ENCODE peak calls at places on chromosomes 13 and 19, in five cellular contexts. W, L, J, K and U are unnamed samples.

GRCh38 chr13:32246468-32246867 is 68.7 kb downstream of the ZAR1L start:
- DNase-seq in L (peak; percentile 19), W (peak; percentile 64), K (no peak), J (peak; percentile 76), U (no peak)

GRCh38 chr19:4523306-4524110 is 5.2 kb upstream of the PLIN4 start:
- DNase-seq in W (no peak), J (peak; percentile 10), K (no peak), L (peak; percentile 40), U (peak; percentile 69)

GRCh38 chr19:46608581-46609345 is 7.6 kb downstream of the CALM3 start:
- DNase-seq in W (peak; percentile 4), L (no peak), K (no peak), J (no peak), U (no peak)

GRCh38 chr13:32210081-32210480 is 105.1 kb downstream of the ZAR1L start:
- DNase-seq in W (no peak), J (no peak), L (no peak), K (no peak), U (no peak)

GRCh38 chr13:50829896-50830295 is 13.6 kb downstream of the DLEU7 start:
- DNase-seq in K (no peak), L (no peak), J (no peak), W (no peak), U (no peak)

GRCh38 chr19:1935484-1936208 is 5.3 kb upstream of the CSNK1G2 start:
- DNase-seq in J (peak; percentile 28), W (peak; percentile 29), L (peak; percentile 76), K (peak; percentile 23), U (no peak)

GRCh38 chr13:59447846-59448620 is 715.7 kb downstream of the DIAPH3 start:
- DNase-seq in W (peak; percentile 50), J (peak; percentile 75), L (no peak), K (no peak), U (no peak)

GRCh38 chr19:54561840-54562239 is 11.8 kb upstream of the LILRA2 start:
- DNase-seq in W (no peak), K (no peak), L (peak; percentile 13), J (no peak), U (no peak)

GRCh38 chr13:86402500-86402899 is 603.3 kb upstream of the SLITRK6 start:
- DNase-seq in K (no peak), W (no peak), L (no peak), J (no peak), U (no peak)

GRCh38 chr13:90222758-90223157 is 1124.7 kb upstream of the MIR17HG start:
- DNase-seq in K (no peak), L (no peak), W (no peak), J (no peak), U (no peak)

GRCh38 chr13:24038405-24038804 is 122.1 kb upstream of the SPATA13 start:
- DNase-seq in W (no peak), J (peak; percentile 72), K (no peak), L (peak; percentile 22), U (no peak)

GRCh38 chr13:42847891-42848663 is 66.7 kb downstream of the FAM216B start:
- DNase-seq in J (peak; percentile 8), K (no peak), W (no peak), L (no peak), U (no peak)

GRCh38 chr13:83248751-83249150 is 633.5 kb downstream of the SLITRK1 start:
- DNase-seq in L (no peak), W (no peak), K (no peak), J (no peak), U (no peak)

GRCh38 chr13:33676700-33677048 is 141.3 kb upstream of the RFC3 start:
- DNase-seq in K (no peak), J (peak; percentile 21), L (peak; percentile 32), W (peak; percentile 72), U (peak; percentile 51)

GRCh38 chr13:23463631-23464030 is 30.1 kb upstream of the SACS start:
- DNase-seq in W (no peak), K (no peak), J (no peak), L (no peak), U (no peak)

GRCh38 chr13:101465877-101466276 is 13.4 kb downstream of the ITGBL1 start:
- DNase-seq in W (no peak), L (no peak), K (no peak), J (peak; percentile 77), U (no peak)

GRCh38 chr19:55076321-55076720 is 652 bp downstream of the EPS8L1 start:
- DNase-seq in W (no peak), L (no peak), J (no peak), K (no peak), U (no peak)

GRCh38 chr13:57631607-57632275 is at the start of gene PCDH17:
- DNase-seq in L (peak; percentile 68), K (peak; percentile 34), J (no peak), W (peak; percentile 23), U (no peak)

GRCh38 chr13:71339010-71339409 is 528.0 kb downstream of the DACH1 start:
- DNase-seq in K (no peak), J (no peak), L (no peak), W (no peak), U (no peak)

GRCh38 chr13:90365130-90365529 is 982.4 kb upstream of the MIR17HG start:
- DNase-seq in W (no peak), K (no peak), L (no peak), J (no peak), U (no peak)

GRCh38 chr19:47096721-47097120 is 16.9 kb downstream of the ZC3H4 start:
- DNase-seq in J (no peak), W (no peak), K (no peak), L (peak; percentile 26), U (peak; percentile 71)

GRCh38 chr19:12364391-12365093 is 941 bp downstream of the ZNF442 start:
- DNase-seq in L (peak; percentile 17), W (peak; percentile 35), J (peak; percentile 4), K (no peak), U (no peak)

GRCh38 chr13:39777021-39777420 is 121.6 kb downstream of the COG6 start:
- DNase-seq in J (no peak), W (no peak), K (no peak), L (no peak), U (no peak)

GRCh38 chr19:54660967-54661366 is 1.8 kb upstream of the LILRB4 start:
- DNase-seq in K (no peak), W (no peak), J (no peak), L (no peak), U (no peak)

GRCh38 chr19:8965887-8966286 is 44.3 kb downstream of the MUC16 start:
- DNase-seq in J (no peak), L (no peak), W (no peak), K (no peak), U (no peak)

GRCh38 chr13:25948910-25949309 is 102.9 kb downstream of the SHISA2 start:
- DNase-seq in W (no peak), J (no peak), L (no peak), K (no peak), U (no peak)

GRCh38 chr19:14147797-14148605 is 11.6 kb upstream of the ASF1B start:
- DNase-seq in J (peak; percentile 57), W (peak; percentile 92), L (peak; percentile 78), K (peak; percentile 60), U (peak; percentile 79)

GRCh38 chr19:46499692-46500091 is 4.0 kb upstream of the PNMA8B start:
- DNase-seq in W (no peak), K (no peak), J (no peak), L (no peak), U (no peak)

GRCh38 chr19:30105723-30106122 is 163.7 kb downstream of the URI1 start:
- DNase-seq in L (no peak), K (no peak), W (no peak), J (no peak), U (no peak)